ENCODE peak calls at places on chromosomes 4 and X, in ten cellular contexts. One of them, this sample, is unnamed.

GRCh38 chr4:151850751-151851150 is 89.9 kb upstream of the GATB start:
- DNase-seq in MM.1S: no peak
- DNase-seq in astrocyte: no peak
- DNase-seq in fibroblast of lung: peak; percentile 57
- DNase-seq in GM06990: no peak
- DNase-seq in left ventricle myocardium inferior: no peak
- DNase-seq in hepatocyte: peak; percentile 38
- DNase-seq in heart left ventricle: no peak
- DNase-seq in psoas muscle: no peak
- DNase-seq in PC-9: no peak
- DNase-seq in this sample: no peak

GRCh38 chrX:155048997-155049619 is 21.8 kb downstream of the CMC4 start:
- DNase-seq in fibroblast of lung: peak; percentile 66
- DNase-seq in PC-9: peak; percentile 21
- DNase-seq in hepatocyte: peak; percentile 54
- DNase-seq in GM06990: no peak
- DNase-seq in MM.1S: no peak
- DNase-seq in heart left ventricle: peak; percentile 37
- DNase-seq in psoas muscle: peak; percentile 49
- DNase-seq in astrocyte: no peak
- DNase-seq in left ventricle myocardium inferior: no peak
- DNase-seq in this sample: no peak

GRCh38 chr4:102541708-102542107 is 40.5 kb downstream of the NFKB1 start:
- DNase-seq in PC-9: no peak
- DNase-seq in MM.1S: no peak
- DNase-seq in astrocyte: no peak
- DNase-seq in fibroblast of lung: no peak
- DNase-seq in left ventricle myocardium inferior: no peak
- DNase-seq in GM06990: no peak
- DNase-seq in psoas muscle: peak; percentile 43
- DNase-seq in heart left ventricle: no peak
- DNase-seq in hepatocyte: no peak
- DNase-seq in this sample: no peak

GRCh38 chrX:138748480-138748879 is 37.0 kb upstream of the FGF13 start:
- DNase-seq in fibroblast of lung: peak; percentile 15
- DNase-seq in PC-9: no peak
- DNase-seq in GM06990: no peak
- DNase-seq in hepatocyte: peak; percentile 33
- DNase-seq in astrocyte: no peak
- DNase-seq in heart left ventricle: no peak
- DNase-seq in MM.1S: peak; percentile 32
- DNase-seq in psoas muscle: no peak
- DNase-seq in left ventricle myocardium inferior: no peak
- DNase-seq in this sample: no peak

GRCh38 chrX:71542825-71543224 is 9.9 kb downstream of the OGT start:
- DNase-seq in fibroblast of lung: no peak
- DNase-seq in astrocyte: peak; percentile 24
- DNase-seq in psoas muscle: no peak
- DNase-seq in hepatocyte: no peak
- DNase-seq in PC-9: no peak
- DNase-seq in heart left ventricle: no peak
- DNase-seq in GM06990: no peak
- DNase-seq in MM.1S: no peak
- DNase-seq in left ventricle myocardium inferior: no peak
- DNase-seq in this sample: no peak

GRCh38 chr4:148376151-148376550 is 66.1 kb downstream of the NR3C2 start:
- DNase-seq in psoas muscle: no peak
- DNase-seq in GM06990: no peak
- DNase-seq in left ventricle myocardium inferior: no peak
- DNase-seq in fibroblast of lung: peak; percentile 66
- DNase-seq in MM.1S: peak; percentile 73
- DNase-seq in heart left ventricle: peak; percentile 65
- DNase-seq in PC-9: peak; percentile 41
- DNase-seq in hepatocyte: peak; percentile 40
- DNase-seq in astrocyte: peak; percentile 64
- DNase-seq in this sample: peak; percentile 37

GRCh38 chrX:65677954-65678469 is 10.6 kb downstream of the MSN start:
- DNase-seq in left ventricle myocardium inferior: no peak
- DNase-seq in fibroblast of lung: peak; percentile 95
- DNase-seq in MM.1S: no peak
- DNase-seq in psoas muscle: no peak
- DNase-seq in heart left ventricle: no peak
- DNase-seq in hepatocyte: peak; percentile 23
- DNase-seq in PC-9: peak; percentile 26
- DNase-seq in GM06990: no peak
- DNase-seq in astrocyte: peak; percentile 89
- DNase-seq in this sample: no peak

GRCh38 chr4:126223784-126224407 is 909.1 kb downstream of the FAT4 start:
- DNase-seq in PC-9: no peak
- DNase-seq in heart left ventricle: no peak
- DNase-seq in psoas muscle: no peak
- DNase-seq in MM.1S: peak; percentile 38
- DNase-seq in astrocyte: peak; percentile 14
- DNase-seq in GM06990: no peak
- DNase-seq in left ventricle myocardium inferior: no peak
- DNase-seq in hepatocyte: peak; percentile 14
- DNase-seq in fibroblast of lung: peak; percentile 50
- DNase-seq in this sample: no peak

GRCh38 chr4:15414601-15415091 is 13.2 kb upstream of the C1QTNF7 start:
- DNase-seq in hepatocyte: no peak
- DNase-seq in psoas muscle: no peak
- DNase-seq in MM.1S: no peak
- DNase-seq in PC-9: no peak
- DNase-seq in heart left ventricle: no peak
- DNase-seq in astrocyte: peak; percentile 35
- DNase-seq in GM06990: no peak
- DNase-seq in fibroblast of lung: peak; percentile 68
- DNase-seq in left ventricle myocardium inferior: no peak
- DNase-seq in this sample: no peak

GRCh38 chr4:40562208-40562607 is 67.5 kb downstream of the RBM47 start:
- DNase-seq in heart left ventricle: no peak
- DNase-seq in psoas muscle: no peak
- DNase-seq in left ventricle myocardium inferior: no peak
- DNase-seq in hepatocyte: no peak
- DNase-seq in astrocyte: no peak
- DNase-seq in PC-9: no peak
- DNase-seq in MM.1S: no peak
- DNase-seq in GM06990: no peak
- DNase-seq in fibroblast of lung: no peak
- DNase-seq in this sample: no peak

GRCh38 chrX:51336584-51336983 is 4.0 kb downstream of the NUDT10 start:
- DNase-seq in hepatocyte: peak; percentile 55
- DNase-seq in left ventricle myocardium inferior: no peak
- DNase-seq in MM.1S: peak; percentile 43
- DNase-seq in astrocyte: peak; percentile 27
- DNase-seq in GM06990: peak; percentile 3
- DNase-seq in heart left ventricle: no peak
- DNase-seq in fibroblast of lung: peak; percentile 58
- DNase-seq in psoas muscle: no peak
- DNase-seq in PC-9: no peak
- DNase-seq in this sample: no peak

DNA sequence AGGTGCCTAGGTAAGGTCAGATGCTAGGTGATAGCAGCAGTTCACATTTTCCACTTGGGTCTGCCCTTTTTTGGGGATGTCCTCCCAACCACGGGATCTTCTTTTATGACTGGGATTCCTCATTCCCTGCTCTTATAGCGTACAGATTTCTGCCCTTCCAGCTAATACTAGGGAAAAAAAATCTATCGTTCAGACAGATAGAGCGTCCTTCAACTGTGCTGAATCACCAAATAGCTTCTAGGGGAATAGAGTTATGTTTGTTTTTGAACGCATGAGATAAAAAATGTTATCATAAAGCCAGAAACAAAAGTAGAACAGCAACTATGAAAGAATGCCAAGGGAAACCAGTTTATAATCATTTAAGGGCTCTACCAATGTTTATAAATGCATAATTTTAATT is 13.0 kb downstream of the RAP2C start:
- DNase-seq in PC-9: no peak
- DNase-seq in fibroblast of lung: no peak
- DNase-seq in psoas muscle: no peak
- DNase-seq in hepatocyte: no peak
- DNase-seq in astrocyte: no peak
- DNase-seq in left ventricle myocardium inferior: no peak
- DNase-seq in heart left ventricle: no peak
- DNase-seq in GM06990: no peak
- DNase-seq in MM.1S: no peak
- DNase-seq in this sample: no peak
- H3K4me3 ChIP-seq in PC-9: no peak overlapping the region
- H3K4me3 ChIP-seq in fibroblast of lung: no peak overlapping the region
- H3K4me3 ChIP-seq in psoas muscle: no peak overlapping the region
- H3K4me3 ChIP-seq in hepatocyte: no peak overlapping the region
- H3K4me3 ChIP-seq in astrocyte: no peak overlapping the region
- H3K4me3 ChIP-seq in left ventricle myocardium inferior: no peak overlapping the region
- H3K4me3 ChIP-seq in heart left ventricle: no peak overlapping the region
- H3K4me3 ChIP-seq in GM06990: no peak overlapping the region
- H3K4me3 ChIP-seq in MM.1S: no peak overlapping the region
- H3K4me3 ChIP-seq in this sample: no peak overlapping the region

GRCh38 chr4:13171292-13172057 is 312.7 kb downstream of the RAB28 start:
- DNase-seq in astrocyte: no peak
- DNase-seq in hepatocyte: no peak
- DNase-seq in psoas muscle: no peak
- DNase-seq in fibroblast of lung: no peak
- DNase-seq in GM06990: no peak
- DNase-seq in left ventricle myocardium inferior: no peak
- DNase-seq in MM.1S: no peak
- DNase-seq in PC-9: no peak
- DNase-seq in heart left ventricle: no peak
- DNase-seq in this sample: no peak
- TF ChIP-seq CTCF in astrocyte: no peak
- TF ChIP-seq CTCF in hepatocyte: no peak
- TF ChIP-seq CTCF in psoas muscle: no peak
- TF ChIP-seq CTCF in fibroblast of lung: no peak
- TF ChIP-seq CTCF in GM06990: no peak
- TF ChIP-seq CTCF in left ventricle myocardium inferior: no peak
- TF ChIP-seq CTCF in MM.1S: no peak
- TF ChIP-seq CTCF in PC-9: no peak
- TF ChIP-seq CTCF in heart left ventricle: no peak
- TF ChIP-seq CTCF in this sample: no peak

GRCh38 chr4:83071116-83071515 is 36.1 kb downstream of the COPS4 start:
- DNase-seq in fibroblast of lung: peak; percentile 48
- DNase-seq in MM.1S: no peak
- DNase-seq in astrocyte: peak; percentile 2
- DNase-seq in hepatocyte: no peak
- DNase-seq in left ventricle myocardium inferior: no peak
- DNase-seq in psoas muscle: no peak
- DNase-seq in PC-9: no peak
- DNase-seq in heart left ventricle: no peak
- DNase-seq in GM06990: no peak
- DNase-seq in this sample: no peak

GRCh38 chr4:83062748-83063147 is 27.8 kb downstream of the COPS4 start:
- DNase-seq in hepatocyte: no peak
- DNase-seq in heart left ventricle: no peak
- DNase-seq in left ventricle myocardium inferior: no peak
- DNase-seq in fibroblast of lung: no peak
- DNase-seq in GM06990: no peak
- DNase-seq in MM.1S: no peak
- DNase-seq in astrocyte: no peak
- DNase-seq in PC-9: no peak
- DNase-seq in psoas muscle: no peak
- DNase-seq in this sample: no peak

GRCh38 chr4:83065268-83065667 is 30.3 kb downstream of the COPS4 start:
- DNase-seq in astrocyte: no peak
- DNase-seq in fibroblast of lung: no peak
- DNase-seq in left ventricle myocardium inferior: no peak
- DNase-seq in hepatocyte: no peak
- DNase-seq in GM06990: no peak
- DNase-seq in PC-9: no peak
- DNase-seq in heart left ventricle: no peak
- DNase-seq in MM.1S: no peak
- DNase-seq in psoas muscle: no peak
- DNase-seq in this sample: no peak

DNA sequence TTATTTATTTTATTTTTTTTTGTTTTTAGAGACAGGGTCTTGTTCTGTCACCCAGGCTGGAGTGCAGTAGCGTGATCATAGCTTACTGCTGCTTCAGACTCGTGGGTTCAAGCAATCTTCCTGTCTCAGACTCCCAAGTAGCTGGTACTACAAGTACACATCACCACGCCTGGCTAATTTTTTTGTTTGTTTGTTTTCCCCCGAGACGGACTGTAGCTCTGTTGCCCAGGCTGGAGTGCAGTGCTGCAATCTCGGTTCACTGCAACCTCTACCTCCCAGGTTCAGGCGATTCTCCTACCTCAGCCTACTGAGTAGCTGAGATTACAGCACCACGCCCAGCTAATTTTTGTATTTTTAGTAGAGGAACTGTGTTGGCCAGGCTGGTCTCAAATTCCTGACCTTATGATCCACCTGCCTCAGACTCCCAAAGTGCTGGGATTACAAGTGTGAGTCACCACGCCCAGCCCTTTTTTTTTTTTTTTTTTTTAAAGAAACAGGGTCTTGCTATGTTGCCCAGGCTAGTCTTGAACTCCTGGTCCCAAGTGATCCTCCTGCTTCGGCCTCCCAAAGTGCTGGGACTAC is 32.2 kb downstream of the COPS4 start:
- DNase-seq in fibroblast of lung: no peak
- DNase-seq in heart left ventricle: no peak
- DNase-seq in psoas muscle: no peak
- DNase-seq in astrocyte: no peak
- DNase-seq in PC-9: peak; percentile 34
- DNase-seq in GM06990: no peak
- DNase-seq in hepatocyte: no peak
- DNase-seq in MM.1S: no peak
- DNase-seq in left ventricle myocardium inferior: no peak
- DNase-seq in this sample: no peak
- H3K36me3 ChIP-seq in fibroblast of lung: peaks cover 1% of the 10 kb centered on the region
- H3K36me3 ChIP-seq in heart left ventricle: peaks cover 100% of the 10 kb centered on the region
- H3K36me3 ChIP-seq in psoas muscle: peaks cover 100% of the 10 kb centered on the region
- H3K36me3 ChIP-seq in astrocyte: peaks cover 20% of the 10 kb centered on the region
- H3K36me3 ChIP-seq in PC-9: peaks cover 4% of the 10 kb centered on the region
- H3K36me3 ChIP-seq in GM06990: peaks cover 7% of the 10 kb centered on the region
- H3K36me3 ChIP-seq in hepatocyte: no peaks in the 10 kb centered on the region
- H3K36me3 ChIP-seq in MM.1S: no peaks in the 10 kb centered on the region
- H3K36me3 ChIP-seq in left ventricle myocardium inferior: peaks cover 97% of the 10 kb centered on the region
- H3K36me3 ChIP-seq in this sample: no peaks in the 10 kb centered on the region

DNA sequence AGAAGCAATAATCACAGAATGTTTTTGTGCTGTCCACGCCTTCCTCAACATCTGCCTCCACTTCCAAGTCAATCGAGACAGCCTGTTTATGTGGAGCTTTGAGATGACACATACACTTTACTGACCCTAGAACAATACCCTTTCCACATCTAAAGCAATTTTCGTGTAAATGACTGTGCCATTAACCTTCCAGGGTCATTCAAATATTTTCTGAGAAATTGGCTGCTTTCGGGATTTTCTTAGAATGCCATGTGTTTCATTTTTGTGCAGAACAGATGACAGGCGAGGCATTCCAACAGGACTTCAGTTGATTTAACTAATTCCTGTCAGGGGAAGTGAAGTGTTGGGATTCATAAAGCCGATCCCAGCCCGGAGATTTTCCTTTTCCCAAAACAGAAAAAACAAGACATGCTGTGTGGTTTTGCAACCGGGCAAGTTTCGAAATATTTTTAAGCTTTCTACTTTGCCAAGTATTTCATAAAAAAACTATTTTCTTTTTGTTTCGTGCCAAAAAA is 73.9 kb downstream of the SORBS2 start:
- DNase-seq in astrocyte: peak; percentile 70
- DNase-seq in GM06990: no peak
- DNase-seq in heart left ventricle: no peak
- DNase-seq in psoas muscle: no peak
- DNase-seq in hepatocyte: no peak
- DNase-seq in left ventricle myocardium inferior: no peak
- DNase-seq in PC-9: no peak
- DNase-seq in MM.1S: no peak
- DNase-seq in fibroblast of lung: peak; percentile 92
- DNase-seq in this sample: no peak
- H3K4me3 ChIP-seq in astrocyte: no peak overlapping the region
- H3K4me3 ChIP-seq in GM06990: no peak overlapping the region
- H3K4me3 ChIP-seq in heart left ventricle: peak overlapping the region; percentile 12
- H3K4me3 ChIP-seq in psoas muscle: peak overlapping the region; percentile 19
- H3K4me3 ChIP-seq in hepatocyte: no peak overlapping the region
- H3K4me3 ChIP-seq in left ventricle myocardium inferior: peak overlapping the region; percentile 44
- H3K4me3 ChIP-seq in PC-9: no peak overlapping the region
- H3K4me3 ChIP-seq in MM.1S: no peak overlapping the region
- H3K4me3 ChIP-seq in fibroblast of lung: peak overlapping the region; percentile 37
- H3K4me3 ChIP-seq in this sample: peak overlapping the region; percentile 13

This sample was measured in breast epithelium.